ENCODE peak calls at places on chromosomes 2 and 18, in nine cellular contexts. K, N, C, O, Y, T, H, I and A are unnamed samples.

GRCh38 chr2:69375494-69376353 is 11.3 kb downstream of the GFPT1 start:
- DNase-seq in I (no peak), N (no peak), T (no peak), H (peak), O (peak), K (peak), C (peak), Y (peak), A (peak)

GRCh38 chr18:47754311-47755101 is 176.0 kb downstream of the SMAD2 start:
- DNase-seq in O (no peak), T (peak), H (peak), N (peak), C (peak), Y (peak), K (peak), I (no peak), A (no peak)

GRCh38 chr2:98926601-98927000 is 9.4 kb downstream of the CRACDL start:
- DNase-seq in C (no peak), N (no peak), Y (no peak), O (peak), T (no peak), H (no peak), K (peak), I (no peak), A (no peak)

GRCh38 chr18:2536493-2536892 is 34.8 kb downstream of the METTL4 start:
- DNase-seq in H (no peak), N (no peak), O (no peak), C (no peak), T (no peak), I (no peak), K (no peak), Y (no peak), A (peak)

GRCh38 chr2:70779911-70780580 is 10.4 kb downstream of the FIGLA start:
- DNase-seq in O (peak), T (no peak), Y (no peak), K (no peak), C (no peak), N (no peak), I (no peak), H (no peak), A (peak)

GRCh38 chr18:51195602-51196115 is 1.8 kb downstream of the MEX3C start:
- DNase-seq in O (peak), N (peak), T (no peak), C (peak), K (peak), I (peak), H (peak), Y (peak), A (peak)

GRCh38 chr2:216117566-216117965 is 8.4 kb downstream of the XRCC5 start:
- DNase-seq in K (no peak), N (no peak), T (no peak), C (no peak), Y (no peak), O (no peak), I (no peak), H (no peak), A (no peak)

GRCh38 chr2:158378926-158379325 is 77.6 kb downstream of the CCDC148 start:
- DNase-seq in O (no peak), I (no peak), C (no peak), K (no peak), N (no peak), T (no peak), Y (no peak), H (no peak), A (no peak)

GRCh38 chr2:176826356-176826755 is 386.2 kb upstream of the HNRNPA3 start:
- DNase-seq in O (no peak), I (no peak), C (no peak), H (no peak), Y (no peak), K (no peak), N (no peak), T (no peak), A (no peak)